ENCODE peak calls at places on chromosome 9, in eight cellular contexts. B is tibial artery, J is cardiac fibroblast, C is pulmonary artery endothelial cell, Z is HTR-8/SVneo, H is NCI-H69, R is NCI-H2107, A is RPMI8226. V is an unnamed sample.

GRCh38 chr9:109270971-109271900 is 49.6 kb downstream of the EPB41L4B start:
- DNase-seq in B (peak; percentile 11), H (peak; percentile 80), A (peak; percentile 4), R (no peak), J (no peak), Z (no peak), C (no peak), V (no peak)

GRCh38 chr9:105114956-105115728 is 129.3 kb upstream of the SLC44A1 start:
- DNase-seq in C (no peak), B (peak; percentile 68), A (peak; percentile 76), Z (no peak), R (no peak), J (peak; percentile 44), H (peak; percentile 55), V (peak; percentile 76)

GRCh38 chr9:19498015-19498414 is 89.2 kb downstream of the ACER2 start:
- DNase-seq in H (no peak), R (no peak), Z (no peak), A (no peak), J (peak; percentile 80), C (no peak), B (no peak), V (no peak)

GRCh38 chr9:13817754-13818278 is 496.1 kb downstream of the NFIB start:
- DNase-seq in H (no peak), C (no peak), A (no peak), Z (no peak), J (peak; percentile 35), R (no peak), B (no peak), V (no peak)

GRCh38 chr9:35827486-35827885 is 1.0 kb downstream of the FAM221B start:
- DNase-seq in J (peak; percentile 56), A (no peak), R (no peak), C (no peak), Z (no peak), H (no peak), B (no peak), V (no peak)

GRCh38 chr9:78295177-78295575 is 1.7 kb upstream of the PSAT1 start:
- DNase-seq in H (no peak), R (no peak), J (no peak), B (no peak), C (no peak), Z (no peak), A (no peak), V (no peak)

GRCh38 chr9:37952731-37953130 is 48.8 kb upstream of the SLC25A51 start:
- DNase-seq in B (no peak), A (no peak), H (no peak), J (peak; percentile 74), Z (no peak), R (no peak), C (no peak), V (no peak)

GRCh38 chr9:95075700-95076099 is 241.8 kb downstream of the FANCC start:
- DNase-seq in J (no peak), B (no peak), Z (no peak), A (no peak), C (no peak), R (no peak), H (no peak), V (no peak)

GRCh38 chr9:92790542-92791527 is 26.2 kb upstream of the BICD2 start:
- DNase-seq in R (peak; percentile 74), H (peak; percentile 80), A (peak; percentile 79), Z (peak; percentile 57), B (peak; percentile 83), J (peak; percentile 84), C (peak; percentile 32), V (peak; percentile 81)

GRCh38 chr9:121288874-121289553 is 21.1 kb downstream of the GSN start:
- DNase-seq in R (no peak), B (no peak), A (no peak), C (no peak), Z (no peak), J (peak; percentile 66), H (peak; percentile 78), V (peak; percentile 94)